ENCODE peak calls at places on chromosomes 5 and 9, in five cellular contexts. One of them, this sample, is unnamed. For H3K9me3, the result is how much of the 10 kb centered on the place peaks cover.

GRCh38 chr9:106862946-106863740 is at the start of gene ZNF462:
- DNase-seq in hepatocyte: peak
- DNase-seq in heart left ventricle: peak
- DNase-seq in H9: peak
- DNase-seq in left ventricle myocardium inferior: peak
- DNase-seq in this sample: peak

GRCh38 chr9:75063556-75064305 is 24.2 kb downstream of the NMRK1 start:
- DNase-seq in H9: no peak
- DNase-seq in hepatocyte: no peak
- DNase-seq in heart left ventricle: no peak
- DNase-seq in left ventricle myocardium inferior: no peak
- DNase-seq in this sample: no peak

GRCh38 chr5:14581891-14582796 is 552 bp downstream of the OTULINL start:
- DNase-seq in heart left ventricle: peak
- DNase-seq in left ventricle myocardium inferior: peak
- DNase-seq in hepatocyte: peak
- DNase-seq in H9: peak
- DNase-seq in this sample: peak

GRCh38 chr5:78811121-78811832 is 162.7 kb upstream of the LHFPL2 start:
- DNase-seq in left ventricle myocardium inferior: no peak
- DNase-seq in hepatocyte: no peak
- DNase-seq in H9: no peak
- DNase-seq in heart left ventricle: no peak
- DNase-seq in this sample: no peak

GRCh38 chr9:110283736-110284135 is 27.4 kb upstream of the TXN start:
- DNase-seq in hepatocyte: peak
- DNase-seq in H9: no peak
- DNase-seq in heart left ventricle: no peak
- DNase-seq in left ventricle myocardium inferior: no peak
- DNase-seq in this sample: no peak

GRCh38 chr5:181052526-181052927 is 12.5 kb downstream of the BTNL9 start:
- DNase-seq in heart left ventricle: peak
- DNase-seq in left ventricle myocardium inferior: peak
- DNase-seq in H9: peak
- DNase-seq in hepatocyte: no peak
- DNase-seq in this sample: no peak

GRCh38 chr5:33316773-33317172 is 124.0 kb upstream of the TARS1 start:
- DNase-seq in H9: no peak
- DNase-seq in hepatocyte: no peak
- DNase-seq in heart left ventricle: no peak
- DNase-seq in left ventricle myocardium inferior: no peak
- DNase-seq in this sample: no peak

GRCh38 chr5:153900703-153901395 is 137.9 kb downstream of the FAM114A2 start:
- DNase-seq in H9: no peak
- DNase-seq in heart left ventricle: no peak
- DNase-seq in hepatocyte: no peak
- DNase-seq in left ventricle myocardium inferior: no peak
- DNase-seq in this sample: no peak

GRCh38 chr9:126297656-126298318 is 28.8 kb upstream of the MVB12B start:
- DNase-seq in H9: no peak
- DNase-seq in left ventricle myocardium inferior: no peak
- DNase-seq in heart left ventricle: no peak
- DNase-seq in hepatocyte: no peak
- DNase-seq in this sample: no peak

GRCh38 chr5:152464048-152464447 is 59.0 kb upstream of the NMUR2 start:
- DNase-seq in hepatocyte: no peak
- DNase-seq in H9: no peak
- DNase-seq in heart left ventricle: no peak
- DNase-seq in left ventricle myocardium inferior: no peak
- DNase-seq in this sample: no peak

GRCh38 chr5:95281211-95281610 is 3.7 kb downstream of the MCTP1 start:
- DNase-seq in left ventricle myocardium inferior: no peak
- DNase-seq in heart left ventricle: no peak
- DNase-seq in H9: peak
- DNase-seq in hepatocyte: no peak
- DNase-seq in this sample: no peak

GRCh38 chr5:148014276-148014675 is 49.5 kb upstream of the SPINK5 start:
- DNase-seq in heart left ventricle: no peak
- DNase-seq in hepatocyte: no peak
- DNase-seq in left ventricle myocardium inferior: no peak
- DNase-seq in H9: no peak
- DNase-seq in this sample: no peak

GRCh38 chr5:2867373-2867933 is 116.0 kb upstream of the IRX2 start:
- DNase-seq in left ventricle myocardium inferior: no peak
- DNase-seq in H9: no peak
- DNase-seq in heart left ventricle: no peak
- DNase-seq in hepatocyte: no peak
- DNase-seq in this sample: no peak
- H3K9me3 ChIP-seq in left ventricle myocardium inferior: under half
- H3K9me3 ChIP-seq in H9: under half
- H3K9me3 ChIP-seq in heart left ventricle: under half
- H3K9me3 ChIP-seq in hepatocyte: under half
- H3K9me3 ChIP-seq in this sample: under half

GRCh38 chr9:133664651-133665050 is 28.5 kb downstream of the DBH start:
- DNase-seq in heart left ventricle: no peak
- DNase-seq in hepatocyte: no peak
- DNase-seq in left ventricle myocardium inferior: no peak
- DNase-seq in H9: no peak
- DNase-seq in this sample: no peak
- TF ChIP-seq CTCF in heart left ventricle: no peak
- TF ChIP-seq CTCF in hepatocyte: no peak
- TF ChIP-seq CTCF in left ventricle myocardium inferior: no peak
- TF ChIP-seq CTCF in H9: no peak
- TF ChIP-seq CTCF in this sample: peak

DNA sequence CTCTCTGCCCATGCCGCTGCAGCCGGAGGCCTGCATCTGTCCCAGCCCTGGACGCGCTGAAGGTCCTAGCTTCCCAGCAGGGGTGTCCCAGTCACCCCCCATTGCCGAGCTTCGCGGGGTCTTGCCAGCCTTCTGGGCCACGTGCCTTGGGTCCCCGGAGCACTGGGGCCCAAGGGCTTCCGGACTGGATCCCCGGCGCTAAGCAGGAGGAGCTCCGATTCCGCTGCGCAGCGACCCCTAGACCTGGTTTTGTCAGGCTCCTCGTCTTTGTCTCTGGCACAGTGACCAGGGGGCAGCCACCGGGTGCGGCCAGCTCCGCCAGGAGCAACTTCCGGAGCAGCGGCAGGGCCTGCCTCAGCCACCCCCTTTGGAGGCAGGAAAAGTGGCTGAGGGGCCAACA is 3.3 kb upstream of the IRX1 start:
- DNase-seq in hepatocyte: no peak
- DNase-seq in H9: peak
- DNase-seq in heart left ventricle: no peak
- DNase-seq in left ventricle myocardium inferior: no peak
- DNase-seq in this sample: no peak
- H3K9me3 ChIP-seq in hepatocyte: under half
- H3K9me3 ChIP-seq in H9: under half
- H3K9me3 ChIP-seq in heart left ventricle: under half
- H3K9me3 ChIP-seq in left ventricle myocardium inferior: under half
- H3K9me3 ChIP-seq in this sample: half or more

GRCh38 chr5:123095694-123096120 is 6.7 kb downstream of the PRDM6 start:
- DNase-seq in left ventricle myocardium inferior: no peak
- DNase-seq in hepatocyte: no peak
- DNase-seq in H9: no peak
- DNase-seq in heart left ventricle: no peak
- DNase-seq in this sample: no peak

GRCh38 chr5:123097871-123098735 is 9.1 kb downstream of the PRDM6 start:
- DNase-seq in left ventricle myocardium inferior: no peak
- DNase-seq in hepatocyte: no peak
- DNase-seq in heart left ventricle: no peak
- DNase-seq in H9: no peak
- DNase-seq in this sample: no peak

GRCh38 chr5:123098767-123099513 is 9.9 kb downstream of the PRDM6 start:
- DNase-seq in left ventricle myocardium inferior: no peak
- DNase-seq in heart left ventricle: no peak
- DNase-seq in hepatocyte: peak
- DNase-seq in H9: no peak
- DNase-seq in this sample: no peak

GRCh38 chr5:123097483-123097870 is 8.4 kb downstream of the PRDM6 start:
- DNase-seq in left ventricle myocardium inferior: no peak
- DNase-seq in H9: no peak
- DNase-seq in heart left ventricle: no peak
- DNase-seq in hepatocyte: no peak
- DNase-seq in this sample: no peak

DNA sequence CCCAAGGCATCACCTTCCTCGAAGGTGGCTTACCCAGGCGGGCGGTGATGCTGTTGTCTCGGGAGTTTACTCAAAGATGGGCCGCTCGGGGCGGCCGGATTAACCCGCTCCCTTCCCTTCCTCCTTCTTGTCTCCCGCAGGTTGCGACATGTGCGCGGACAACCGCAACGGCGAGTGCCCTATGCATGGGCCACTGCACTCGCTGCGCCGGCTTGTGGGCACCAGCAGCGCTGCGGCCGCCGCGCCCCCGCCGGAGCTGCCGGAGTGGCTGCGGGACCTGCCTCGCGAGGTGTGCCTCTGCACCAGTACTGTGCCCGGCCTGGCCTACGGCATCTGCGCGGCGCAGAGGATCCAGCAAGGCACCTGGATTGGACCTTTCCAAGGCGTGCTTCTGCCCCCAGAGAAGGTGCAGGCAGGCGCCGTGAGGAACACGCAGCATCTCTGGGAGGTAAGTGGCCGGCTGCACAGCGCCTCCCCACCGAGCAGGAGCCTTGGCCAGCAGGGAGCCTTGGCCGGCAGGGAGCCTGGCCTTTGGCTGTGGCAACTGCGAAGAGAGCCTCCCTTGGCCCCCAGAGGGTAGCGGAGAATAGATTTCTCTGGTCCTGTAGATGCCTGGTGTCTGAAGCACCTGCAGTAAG is 10.6 kb downstream of the PRDM6 start:
- DNase-seq in left ventricle myocardium inferior: no peak
- DNase-seq in hepatocyte: peak
- DNase-seq in H9: peak
- DNase-seq in heart left ventricle: no peak
- DNase-seq in this sample: peak
- TF ChIP-seq CTCF in left ventricle myocardium inferior: peak
- TF ChIP-seq CTCF in hepatocyte: peak
- TF ChIP-seq CTCF in H9: peak
- TF ChIP-seq CTCF in heart left ventricle: peak
- TF ChIP-seq CTCF in this sample: peak

GRCh38 chr5:7250609-7251008 is 145.3 kb upstream of the ADCY2 start:
- DNase-seq in left ventricle myocardium inferior: no peak
- DNase-seq in hepatocyte: no peak
- DNase-seq in H9: no peak
- DNase-seq in heart left ventricle: no peak
- DNase-seq in this sample: no peak
- H3K9me3 ChIP-seq in left ventricle myocardium inferior: under half
- H3K9me3 ChIP-seq in hepatocyte: under half
- H3K9me3 ChIP-seq in H9: under half
- H3K9me3 ChIP-seq in heart left ventricle: under half
- H3K9me3 ChIP-seq in this sample: under half

GRCh38 chr5:65076251-65076869 is 307.6 kb downstream of the CWC27 start:
- DNase-seq in H9: peak
- DNase-seq in heart left ventricle: peak
- DNase-seq in left ventricle myocardium inferior: peak
- DNase-seq in hepatocyte: peak
- DNase-seq in this sample: peak
- TF ChIP-seq CTCF in H9: peak
- TF ChIP-seq CTCF in heart left ventricle: peak
- TF ChIP-seq CTCF in left ventricle myocardium inferior: peak
- TF ChIP-seq CTCF in hepatocyte: peak
- TF ChIP-seq CTCF in this sample: peak

GRCh38 chr5:156232251-156232869 is 94.6 kb upstream of the SGCD start:
- DNase-seq in H9: no peak
- DNase-seq in heart left ventricle: no peak
- DNase-seq in hepatocyte: no peak
- DNase-seq in left ventricle myocardium inferior: no peak
- DNase-seq in this sample: no peak

DNA sequence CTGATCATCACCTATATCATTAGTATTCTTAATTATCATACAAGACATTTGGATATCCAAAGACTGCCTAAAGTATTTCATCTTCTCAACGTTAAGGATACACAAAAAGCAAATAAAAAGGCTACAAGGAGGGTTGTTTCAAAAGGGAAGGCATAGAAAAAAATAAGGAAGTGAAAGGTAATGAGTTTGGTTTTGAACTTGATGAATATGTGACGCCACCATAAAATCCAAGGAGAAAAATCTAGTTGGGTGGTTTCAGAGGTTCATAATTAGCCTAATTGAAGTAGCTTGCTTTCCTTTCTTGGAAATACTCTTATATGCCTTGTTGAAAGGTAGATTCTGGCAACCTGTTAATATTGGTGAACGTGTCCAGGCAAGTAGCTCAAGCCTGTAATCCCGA is 96.1 kb upstream of the SGCD start:
- DNase-seq in left ventricle myocardium inferior: no peak
- DNase-seq in H9: no peak
- DNase-seq in heart left ventricle: no peak
- DNase-seq in hepatocyte: no peak
- DNase-seq in this sample: no peak
- H3K9me3 ChIP-seq in left ventricle myocardium inferior: under half
- H3K9me3 ChIP-seq in H9: under half
- H3K9me3 ChIP-seq in heart left ventricle: under half
- H3K9me3 ChIP-seq in hepatocyte: under half
- H3K9me3 ChIP-seq in this sample: under half

GRCh38 chr5:56270058-56270457 is 36.9 kb upstream of the ANKRD55 start:
- DNase-seq in heart left ventricle: no peak
- DNase-seq in left ventricle myocardium inferior: no peak
- DNase-seq in H9: no peak
- DNase-seq in hepatocyte: no peak
- DNase-seq in this sample: peak
- TF ChIP-seq CTCF in heart left ventricle: no peak
- TF ChIP-seq CTCF in left ventricle myocardium inferior: no peak
- TF ChIP-seq CTCF in H9: no peak
- TF ChIP-seq CTCF in hepatocyte: no peak
- TF ChIP-seq CTCF in this sample: peak